ENCODE peak calls at places on chromosomes 5 and 9, in seven cellular contexts. O, D, X, E, Q, F and G are unnamed samples.

GRCh38 chr9:125126019-125126746 is 17.1 kb downstream of the SCAI start:
- DNase-seq in O (peak), D (peak), X (no peak), E (peak), Q (peak), F (peak), G (peak)

GRCh38 chr9:93663877-93664548 is 87.6 kb downstream of the PHF2 start:
- DNase-seq in O (no peak), D (no peak), X (no peak), E (no peak), Q (no peak), F (peak), G (no peak)

GRCh38 chr9:7104625-7105024 is 346.9 kb downstream of the KDM4C start:
- DNase-seq in O (no peak), D (no peak), X (peak), E (no peak), Q (no peak), F (no peak), G (no peak)

GRCh38 chr9:71506821-71507220 is 261.5 kb downstream of the CEMIP2 start:
- DNase-seq in O (no peak), D (no peak), X (no peak), E (peak), Q (peak), F (no peak), G (peak)

GRCh38 chr9:20319641-20320337 is 302.5 kb downstream of the MLLT3 start:
- DNase-seq in O (no peak), D (no peak), X (no peak), E (peak), Q (peak), F (no peak), G (no peak)

GRCh38 chr5:56019306-56020272 is 24.8 kb upstream of the IL6ST start:
- DNase-seq in O (no peak), D (no peak), X (no peak), E (no peak), Q (no peak), F (no peak), G (no peak)

GRCh38 chr5:67792891-67793290 is 422.7 kb upstream of the PIK3R1 start:
- DNase-seq in O (no peak), D (no peak), X (no peak), E (no peak), Q (no peak), F (no peak), G (no peak)

GRCh38 chr5:65050826-65051498 is 282.2 kb downstream of the CWC27 start:
- DNase-seq in O (no peak), D (no peak), X (no peak), E (no peak), Q (no peak), F (no peak), G (no peak)

GRCh38 chr5:72386639-72387038 is 66.5 kb downstream of the PTCD2 start:
- DNase-seq in O (no peak), D (no peak), X (no peak), E (no peak), Q (no peak), F (no peak), G (no peak)

GRCh38 chr5:154768207-154768606 is 13.0 kb downstream of the LARP1 start:
- DNase-seq in O (no peak), D (no peak), X (no peak), E (no peak), Q (no peak), F (no peak), G (no peak)
- H3K27ac ChIP-seq in O (no peak), D (no peak), X (no peak), E (no peak), Q (no peak), F (no peak), G (no peak)

GRCh38 chr5:42995152-42995751 is 44.9 kb downstream of the ANXA2R start:
- DNase-seq in O (no peak), D (no peak), X (peak), E (no peak), Q (no peak), F (no peak), G (no peak)
- TF ChIP-seq CTCF in O (no peak), D (peak), X (no peak), E (no peak), Q (no peak), F (peak), G (no peak)

DNA sequence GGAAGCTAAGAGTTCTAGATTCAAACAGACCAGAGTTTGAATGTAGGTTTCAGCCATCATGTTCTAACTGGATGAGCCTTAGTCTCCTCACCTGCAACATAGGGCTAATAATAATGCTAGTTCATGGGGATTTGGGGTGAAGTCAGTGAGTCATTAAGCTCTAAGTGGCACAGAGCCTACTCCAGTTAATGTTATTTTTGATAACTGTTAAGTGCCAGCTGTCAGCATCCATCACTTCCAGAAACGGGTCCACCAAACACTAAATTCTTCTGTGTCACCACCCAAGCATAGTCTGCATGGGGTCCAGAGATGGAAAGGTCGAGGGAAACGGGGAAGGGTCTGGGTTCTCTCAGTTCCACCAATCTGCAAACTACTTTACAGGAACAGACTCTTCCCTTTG is 1.8 kb upstream of the TSC1 start:
- DNase-seq in O (no peak), D (no peak), X (no peak), E (no peak), Q (no peak), F (no peak), G (no peak)
- H3K4me3 ChIP-seq in O (no peak), D (no peak), X (no peak), E (no peak), Q (no peak), F (no peak), G (no peak)

GRCh38 chr5:1526681-1527131 is 2.9 kb upstream of the LPCAT1 start:
- DNase-seq in O (peak), D (peak), X (no peak), E (no peak), Q (no peak), F (no peak), G (no peak)
- H3K27ac ChIP-seq in O (no peak), D (no peak), X (no peak), E (no peak), Q (no peak), F (no peak), G (no peak)

GRCh38 chr9:106862115-106862945 is 636 bp upstream of the ZNF462 start:
- DNase-seq in O (peak), D (no peak), X (peak), E (peak), Q (peak), F (no peak), G (peak)
- TF ChIP-seq CTCF in O (no peak), D (no peak), X (peak), E (peak), Q (peak), F (no peak), G (peak)

GRCh38 chr9:127971357-127972315 is 9.2 kb downstream of the EEIG1 start:
- DNase-seq in O (peak), D (peak), X (peak), E (no peak), Q (no peak), F (no peak), G (no peak)
- H3K4me3 ChIP-seq in O (no peak), D (peak), X (no peak), E (no peak), Q (no peak), F (peak), G (no peak)

DNA sequence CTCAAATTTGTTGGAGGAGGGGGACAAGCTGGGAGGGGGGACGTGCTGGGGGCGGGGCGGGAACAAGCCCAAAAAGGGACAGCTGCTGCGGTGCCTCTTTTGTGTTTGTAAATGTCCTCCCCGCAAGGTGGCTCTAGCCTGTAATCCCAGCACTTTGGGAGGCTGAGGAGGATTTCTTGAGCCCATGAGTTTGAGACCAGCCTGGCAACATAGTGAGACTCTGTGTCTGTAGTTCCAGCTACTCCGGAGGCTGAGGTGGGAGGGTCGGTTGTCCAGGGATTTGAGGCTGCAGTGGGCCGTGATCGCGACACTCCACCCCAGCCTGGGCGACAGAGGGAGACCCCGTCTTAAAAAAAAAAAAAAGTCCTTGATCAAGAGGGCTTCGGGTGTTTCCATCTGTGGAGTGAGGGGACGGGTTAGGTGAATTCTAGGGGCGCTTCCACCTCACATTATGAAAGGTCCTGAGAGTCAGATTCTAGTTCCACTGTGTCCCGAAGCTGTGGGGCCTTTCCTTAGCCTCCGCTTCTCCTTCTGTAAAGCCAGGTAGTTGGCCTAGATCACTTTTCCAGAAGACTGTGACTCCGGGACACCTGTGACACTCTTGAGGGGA is 779 bp upstream of the CTNNA1 start:
- DNase-seq in O (no peak), D (no peak), X (peak), E (peak), Q (peak), F (no peak), G (no peak)
- H3K27ac ChIP-seq in O (peak), D (no peak), X (no peak), E (peak), Q (peak), F (peak), G (peak)

GRCh38 chr5:147930759-147931158 is 24.4 kb upstream of the C5orf46 start:
- DNase-seq in O (no peak), D (no peak), X (no peak), E (no peak), Q (no peak), F (no peak), G (no peak)

GRCh38 chr5:147939431-147940114 is 33.2 kb upstream of the C5orf46 start:
- DNase-seq in O (no peak), D (no peak), X (no peak), E (peak), Q (peak), F (no peak), G (no peak)

DNA sequence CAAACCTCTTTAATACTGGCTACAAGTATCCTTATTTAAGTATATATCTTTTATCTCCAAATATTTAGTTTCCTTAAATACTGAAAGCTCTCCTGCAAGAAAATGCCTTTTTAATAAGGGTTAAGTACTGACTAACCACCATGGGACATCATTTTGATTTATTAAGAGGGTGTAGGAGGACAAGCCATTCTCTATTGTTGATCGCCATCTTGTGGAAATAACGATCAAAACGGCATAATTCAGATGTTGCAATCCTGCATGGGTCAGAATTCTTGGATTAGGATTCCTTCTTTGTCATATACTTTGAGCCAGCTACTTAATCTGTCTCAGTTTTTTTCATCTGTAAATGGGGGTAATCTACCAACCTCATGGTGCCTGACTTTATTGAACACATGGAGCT is 28.7 kb upstream of the C5orf46 start:
- DNase-seq in O (no peak), D (no peak), X (peak), E (peak), Q (peak), F (no peak), G (peak)
- TF ChIP-seq CTCF in O (peak), D (no peak), X (peak), E (peak), Q (peak), F (no peak), G (peak)

GRCh38 chr5:146337264-146337904 is 1.3 kb upstream of the POU4F3 start:
- DNase-seq in O (no peak), D (no peak), X (peak), E (no peak), Q (no peak), F (no peak), G (no peak)
- H3K4me3 ChIP-seq in O (no peak), D (no peak), X (peak), E (no peak), Q (no peak), F (no peak), G (no peak)